ENCODE peak calls at places on chromosome 4, in four cellular contexts. J is GM12892, Z is activated gamma-delta T cell treated with Interleukin-2 at 50 U/mL for 16 hours, B is right atrium auricular region. L is an unnamed sample.

GRCh38 chr4:176949022-176949421 is 156.3 kb upstream of the VEGFC start:
- DNase-seq in J (no peak), Z (no peak), B (no peak), L (no peak)

GRCh38 chr4:4281787-4282186 is 8.2 kb downstream of the LYAR start:
- DNase-seq in J (no peak), Z (no peak), B (no peak), L (no peak)

GRCh38 chr4:82745173-82745842 is 53.3 kb downstream of the SCD5 start:
- DNase-seq in J (no peak), Z (no peak), B (no peak), L (no peak)

GRCh38 chr4:168831919-168832745 is 177.9 kb downstream of the CBR4 start:
- DNase-seq in J (peak), Z (peak), B (peak), L (no peak)

GRCh38 chr4:53767503-53767902 is 176.2 kb upstream of the LNX1 start:
- DNase-seq in J (no peak), Z (no peak), B (no peak), L (no peak)

GRCh38 chr4:48112017-48112667 is 21.9 kb downstream of the TXK start:
- DNase-seq in J (no peak), Z (no peak), B (no peak), L (no peak)

GRCh38 chr4:108963910-108964309 is 201.1 kb upstream of the ETNPPL start:
- DNase-seq in J (no peak), Z (no peak), B (no peak), L (no peak)

GRCh38 chr4:150316332-150317205 is 238.3 kb downstream of the DCLK2 start:
- DNase-seq in J (no peak), Z (no peak), B (no peak), L (no peak)

GRCh38 chr4:41991916-41992767 is 1.8 kb downstream of the SLC30A9 start:
- DNase-seq in J (no peak), Z (no peak), B (no peak), L (no peak)

L was measured in KG1.